ENCODE peak calls at places on chromosomes 12 and 14, in six cellular contexts. One of them, this sample, is unnamed.

GRCh38 chr12:75489613-75490210 is 9.2 kb downstream of the GLIPR1 start:
- DNase-seq in OCI-LY7: no peak
- DNase-seq in neuronal stem cell: no peak
- DNase-seq in H1: no peak
- DNase-seq in PC-3: peak; percentile 78
- DNase-seq in GM23248: peak; percentile 83
- DNase-seq in this sample: peak; percentile 68

GRCh38 chr14:93967637-93968250 is 8.6 kb downstream of the ASB2 start:
- DNase-seq in OCI-LY7: peak; percentile 85
- DNase-seq in neuronal stem cell: no peak
- DNase-seq in H1: no peak
- DNase-seq in PC-3: no peak
- DNase-seq in GM23248: no peak
- DNase-seq in this sample: peak; percentile 69

GRCh38 chr14:99821519-99822165 is 28.4 kb downstream of the EML1 start:
- DNase-seq in OCI-LY7: no peak
- DNase-seq in neuronal stem cell: no peak
- DNase-seq in H1: no peak
- DNase-seq in PC-3: peak; percentile 71
- DNase-seq in GM23248: peak; percentile 51
- DNase-seq in this sample: peak; percentile 84

GRCh38 chr14:69574266-69574953 is at the start of gene CCDC177:
- DNase-seq in OCI-LY7: peak; percentile 50
- DNase-seq in neuronal stem cell: peak; percentile 79
- DNase-seq in H1: peak; percentile 85
- DNase-seq in PC-3: peak; percentile 79
- DNase-seq in GM23248: peak; percentile 67
- DNase-seq in this sample: peak; percentile 97

GRCh38 chr12:65756956-65757511 is 67.2 kb upstream of the HMGA2 start:
- DNase-seq in OCI-LY7: no peak
- DNase-seq in neuronal stem cell: no peak
- DNase-seq in H1: no peak
- DNase-seq in PC-3: peak; percentile 84
- DNase-seq in GM23248: peak; percentile 39
- DNase-seq in this sample: no peak

GRCh38 chr12:54569072-54569471 is 19.4 kb downstream of the PPP1R1A start:
- DNase-seq in OCI-LY7: no peak
- DNase-seq in neuronal stem cell: no peak
- DNase-seq in H1: no peak
- DNase-seq in PC-3: no peak
- DNase-seq in GM23248: no peak
- DNase-seq in this sample: no peak

GRCh38 chr14:72631401-72631800 is 262.5 kb downstream of the DPF3 start:
- DNase-seq in OCI-LY7: no peak
- DNase-seq in neuronal stem cell: no peak
- DNase-seq in H1: no peak
- DNase-seq in PC-3: no peak
- DNase-seq in GM23248: no peak
- DNase-seq in this sample: no peak

GRCh38 chr14:38210587-38211257 is 3.0 kb downstream of the SSTR1 start:
- DNase-seq in OCI-LY7: no peak
- DNase-seq in neuronal stem cell: peak; percentile 18
- DNase-seq in H1: no peak
- DNase-seq in PC-3: no peak
- DNase-seq in GM23248: peak; percentile 87
- DNase-seq in this sample: peak; percentile 87

GRCh38 chr12:118336123-118336522 is 36.6 kb downstream of the TAOK3 start:
- DNase-seq in OCI-LY7: no peak
- DNase-seq in neuronal stem cell: no peak
- DNase-seq in H1: no peak
- DNase-seq in PC-3: peak; percentile 68
- DNase-seq in GM23248: no peak
- DNase-seq in this sample: no peak

GRCh38 chr12:8817856-8818255 is 4.6 kb upstream of the A2ML1 start:
- DNase-seq in OCI-LY7: no peak
- DNase-seq in neuronal stem cell: no peak
- DNase-seq in H1: no peak
- DNase-seq in PC-3: no peak
- DNase-seq in GM23248: peak; percentile 40
- DNase-seq in this sample: no peak

GRCh38 chr12:25322918-25323773 is 72.4 kb upstream of the KRAS start:
- DNase-seq in OCI-LY7: no peak
- DNase-seq in neuronal stem cell: no peak
- DNase-seq in H1: no peak
- DNase-seq in PC-3: peak; percentile 47
- DNase-seq in GM23248: peak; percentile 52
- DNase-seq in this sample: no peak

GRCh38 chr12:96989916-96990315 is 82.9 kb downstream of the NEDD1 start:
- DNase-seq in OCI-LY7: peak; percentile 74
- DNase-seq in neuronal stem cell: peak; percentile 57
- DNase-seq in H1: peak; percentile 63
- DNase-seq in PC-3: peak; percentile 78
- DNase-seq in GM23248: peak; percentile 11
- DNase-seq in this sample: no peak

GRCh38 chr12:10709808-10710207 is 13.3 kb downstream of the YBX3 start:
- DNase-seq in OCI-LY7: no peak
- DNase-seq in neuronal stem cell: no peak
- DNase-seq in H1: no peak
- DNase-seq in PC-3: no peak
- DNase-seq in GM23248: no peak
- DNase-seq in this sample: no peak

GRCh38 chr14:54814076-54814475 is 88.5 kb downstream of the GCH1 start:
- DNase-seq in OCI-LY7: peak; percentile 35
- DNase-seq in neuronal stem cell: no peak
- DNase-seq in H1: peak; percentile 83
- DNase-seq in PC-3: peak; percentile 53
- DNase-seq in GM23248: peak; percentile 19
- DNase-seq in this sample: no peak

GRCh38 chr12:49189731-49190314 is 943 bp upstream of the TUBA1A start:
- DNase-seq in OCI-LY7: no peak
- DNase-seq in neuronal stem cell: no peak
- DNase-seq in H1: no peak
- DNase-seq in PC-3: no peak
- DNase-seq in GM23248: no peak
- DNase-seq in this sample: no peak

GRCh38 chr12:104805186-104805585 is 152.9 kb downstream of the SLC41A2 start:
- DNase-seq in OCI-LY7: no peak
- DNase-seq in neuronal stem cell: no peak
- DNase-seq in H1: no peak
- DNase-seq in PC-3: peak; percentile 76
- DNase-seq in GM23248: peak; percentile 80
- DNase-seq in this sample: peak; percentile 5

GRCh38 chr12:2318286-2318685 is 265.5 kb downstream of the CACNA1C start:
- DNase-seq in OCI-LY7: no peak
- DNase-seq in neuronal stem cell: no peak
- DNase-seq in H1: no peak
- DNase-seq in PC-3: no peak
- DNase-seq in GM23248: no peak
- DNase-seq in this sample: no peak

GRCh38 chr12:31591308-31591901 is 469 bp upstream of the DENND5B start:
- DNase-seq in OCI-LY7: peak; percentile 59
- DNase-seq in neuronal stem cell: no peak
- DNase-seq in H1: no peak
- DNase-seq in PC-3: peak; percentile 3
- DNase-seq in GM23248: peak; percentile 43
- DNase-seq in this sample: peak; percentile 65

GRCh38 chr12:46386360-46386867 is 13.8 kb upstream of the SLC38A2 start:
- DNase-seq in OCI-LY7: no peak
- DNase-seq in neuronal stem cell: no peak
- DNase-seq in H1: no peak
- DNase-seq in PC-3: peak; percentile 96
- DNase-seq in GM23248: peak; percentile 95
- DNase-seq in this sample: no peak

DNA sequence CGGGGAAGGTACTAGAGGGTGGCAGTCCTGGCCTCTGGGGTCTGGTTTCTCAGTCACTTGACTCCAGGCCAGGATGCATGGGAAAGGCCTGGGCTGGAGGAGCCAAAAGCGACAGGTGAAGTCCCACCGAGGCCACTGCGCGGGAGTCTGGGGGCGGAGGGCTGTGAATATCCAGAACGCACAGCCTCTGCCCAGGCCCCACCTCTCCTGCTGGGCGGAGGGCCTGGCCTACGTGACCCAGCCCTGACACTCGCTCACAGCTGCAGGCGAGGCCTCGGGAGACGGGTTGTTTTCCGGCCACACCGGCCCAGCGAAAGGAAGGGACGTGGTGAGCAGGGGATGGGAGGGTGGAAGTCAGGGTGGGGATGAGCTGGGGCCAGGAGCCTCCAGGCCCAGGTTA is 91.2 kb downstream of the RFLNA start:
- DNase-seq in OCI-LY7: no peak
- DNase-seq in neuronal stem cell: no peak
- DNase-seq in H1: no peak
- DNase-seq in PC-3: peak; percentile 81
- DNase-seq in GM23248: peak; percentile 67
- DNase-seq in this sample: peak; percentile 83
- H3K4me1 ChIP-seq in OCI-LY7: peaks cover 8% of the 10 kb centered on the region
- H3K4me1 ChIP-seq in neuronal stem cell: peaks cover 18% of the 10 kb centered on the region
- H3K4me1 ChIP-seq in H1: peaks cover 8% of the 10 kb centered on the region
- H3K4me1 ChIP-seq in PC-3: peaks cover 75% of the 10 kb centered on the region
- H3K4me1 ChIP-seq in GM23248: peaks cover 42% of the 10 kb centered on the region
- H3K4me1 ChIP-seq in this sample: peaks cover 73% of the 10 kb centered on the region

GRCh38 chr12:562634-563033 is 100.6 kb downstream of the NINJ2 start:
- DNase-seq in OCI-LY7: no peak
- DNase-seq in neuronal stem cell: no peak
- DNase-seq in H1: no peak
- DNase-seq in PC-3: no peak
- DNase-seq in GM23248: no peak
- DNase-seq in this sample: peak; percentile 69

GRCh38 chr12:563250-563781 is 99.9 kb downstream of the NINJ2 start:
- DNase-seq in OCI-LY7: no peak
- DNase-seq in neuronal stem cell: no peak
- DNase-seq in H1: no peak
- DNase-seq in PC-3: no peak
- DNase-seq in GM23248: no peak
- DNase-seq in this sample: peak; percentile 81

GRCh38 chr12:561116-561705 is 101.5 kb downstream of the B4GALNT3 start:
- DNase-seq in OCI-LY7: no peak
- DNase-seq in neuronal stem cell: no peak
- DNase-seq in H1: no peak
- DNase-seq in PC-3: no peak
- DNase-seq in GM23248: no peak
- DNase-seq in this sample: no peak

GRCh38 chr12:560666-561065 is 100.9 kb downstream of the B4GALNT3 start:
- DNase-seq in OCI-LY7: no peak
- DNase-seq in neuronal stem cell: no peak
- DNase-seq in H1: no peak
- DNase-seq in PC-3: no peak
- DNase-seq in GM23248: no peak
- DNase-seq in this sample: peak; percentile 54

GRCh38 chr12:561908-562593 is 101.2 kb downstream of the NINJ2 start:
- DNase-seq in OCI-LY7: no peak
- DNase-seq in neuronal stem cell: no peak
- DNase-seq in H1: no peak
- DNase-seq in PC-3: no peak
- DNase-seq in GM23248: no peak
- DNase-seq in this sample: peak; percentile 47
- H3K9me3 ChIP-seq in OCI-LY7: no peaks in the 10 kb centered on the region
- H3K9me3 ChIP-seq in neuronal stem cell: no peaks in the 10 kb centered on the region
- H3K9me3 ChIP-seq in H1: no peaks in the 10 kb centered on the region
- H3K9me3 ChIP-seq in PC-3: no peaks in the 10 kb centered on the region
- H3K9me3 ChIP-seq in GM23248: no peaks in the 10 kb centered on the region
- H3K9me3 ChIP-seq in this sample: no peaks in the 10 kb centered on the region

DNA sequence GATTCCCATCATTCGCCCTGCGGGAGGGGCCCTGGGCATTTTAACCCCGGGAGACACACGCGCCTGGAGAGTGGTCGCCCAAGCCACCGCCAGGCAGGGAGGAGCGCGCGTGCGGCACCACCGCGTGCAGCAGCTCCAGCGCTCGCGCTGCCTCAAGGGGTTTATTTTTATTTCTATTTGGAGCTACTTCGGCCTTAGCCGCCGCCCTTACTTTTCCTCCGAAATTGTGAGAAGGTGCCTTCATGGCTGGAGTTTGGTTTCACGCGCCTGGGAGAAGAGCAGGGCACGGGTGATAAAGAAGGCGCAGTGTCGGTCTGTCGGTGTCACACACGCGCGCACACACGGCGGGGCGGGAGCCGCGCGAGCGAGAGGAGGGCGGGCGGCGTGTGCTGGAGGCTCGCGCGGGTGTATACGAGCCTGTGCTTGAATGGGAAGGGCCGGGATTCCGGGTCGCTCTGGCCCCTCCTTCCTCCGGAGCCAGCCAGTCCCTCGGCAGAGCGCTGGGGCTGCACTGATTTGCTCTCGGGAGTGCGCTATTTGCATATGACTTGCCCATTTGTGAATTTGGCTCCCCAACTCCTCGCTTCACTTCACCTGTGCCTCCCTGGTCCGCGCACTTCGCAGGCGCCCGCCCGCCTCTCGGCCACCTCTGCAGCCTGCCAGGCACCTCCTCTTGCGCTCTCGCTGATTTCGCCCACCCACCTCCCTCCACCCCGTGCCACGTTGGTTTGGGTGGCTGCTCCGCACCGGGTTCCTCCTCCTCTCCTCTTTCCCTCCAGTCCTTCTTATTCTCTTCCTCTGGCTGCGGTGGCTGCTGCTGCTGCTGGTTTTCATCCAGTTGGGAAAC is 932.3 kb downstream of the DIO2 start:
- DNase-seq in OCI-LY7: no peak
- DNase-seq in neuronal stem cell: peak; percentile 93
- DNase-seq in H1: peak; percentile 88
- DNase-seq in PC-3: peak; percentile 93
- DNase-seq in GM23248: peak; percentile 78
- DNase-seq in this sample: peak; percentile 87
- H2AFZ ChIP-seq in OCI-LY7: no peak overlapping the region
- H2AFZ ChIP-seq in neuronal stem cell: peak overlapping the region; percentile 97
- H2AFZ ChIP-seq in H1: peak overlapping the region; percentile 91
- H2AFZ ChIP-seq in PC-3: peak overlapping the region; percentile 93
- H2AFZ ChIP-seq in GM23248: peak overlapping the region; percentile 73
- H2AFZ ChIP-seq in this sample: peak overlapping the region; percentile 59

GRCh38 chr12:116157845-116158267 is 119.6 kb downstream of the MED13L start:
- DNase-seq in OCI-LY7: no peak
- DNase-seq in neuronal stem cell: no peak
- DNase-seq in H1: no peak
- DNase-seq in PC-3: no peak
- DNase-seq in GM23248: no peak
- DNase-seq in this sample: no peak

GRCh38 chr12:116153096-116153495 is 124.4 kb downstream of the MED13L start:
- DNase-seq in OCI-LY7: no peak
- DNase-seq in neuronal stem cell: no peak
- DNase-seq in H1: no peak
- DNase-seq in PC-3: no peak
- DNase-seq in GM23248: no peak
- DNase-seq in this sample: no peak

GRCh38 chr12:116156614-116157013 is 120.9 kb downstream of the MED13L start:
- DNase-seq in OCI-LY7: no peak
- DNase-seq in neuronal stem cell: no peak
- DNase-seq in H1: no peak
- DNase-seq in PC-3: no peak
- DNase-seq in GM23248: no peak
- DNase-seq in this sample: no peak

GRCh38 chr12:116153983-116154382 is 123.5 kb downstream of the MED13L start:
- DNase-seq in OCI-LY7: no peak
- DNase-seq in neuronal stem cell: peak; percentile 31
- DNase-seq in H1: no peak
- DNase-seq in PC-3: no peak
- DNase-seq in GM23248: no peak
- DNase-seq in this sample: no peak

DNA sequence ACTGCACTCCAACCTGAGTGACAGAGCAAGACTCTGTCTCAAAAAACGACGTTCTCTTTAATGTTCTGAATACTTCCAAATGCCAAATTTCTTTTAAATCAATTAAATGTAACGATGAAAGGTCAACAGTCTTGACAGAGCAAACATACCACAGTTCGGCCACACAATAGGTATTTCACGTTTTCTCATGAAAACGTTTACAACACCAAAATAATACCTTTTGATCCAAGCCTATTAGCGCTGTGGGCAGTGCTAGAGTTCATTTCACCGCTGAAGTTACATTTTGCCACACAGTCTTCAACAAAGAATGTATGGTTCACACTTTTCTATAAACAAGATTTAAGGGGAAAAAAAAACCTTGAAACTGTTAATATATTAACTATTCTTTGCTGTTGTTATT is 122.1 kb downstream of the MED13L start:
- DNase-seq in OCI-LY7: no peak
- DNase-seq in neuronal stem cell: no peak
- DNase-seq in H1: no peak
- DNase-seq in PC-3: no peak
- DNase-seq in GM23248: no peak
- DNase-seq in this sample: no peak
- H3K4me1 ChIP-seq in OCI-LY7: no peaks in the 10 kb centered on the region
- H3K4me1 ChIP-seq in neuronal stem cell: peaks cover 13% of the 10 kb centered on the region
- H3K4me1 ChIP-seq in H1: peaks cover 27% of the 10 kb centered on the region
- H3K4me1 ChIP-seq in PC-3: peaks cover 23% of the 10 kb centered on the region
- H3K4me1 ChIP-seq in GM23248: peaks cover 34% of the 10 kb centered on the region
- H3K4me1 ChIP-seq in this sample: peaks cover 37% of the 10 kb centered on the region